ENCODE peak calls at places on chromosomes 6 and 20, in six cellular contexts. One of them, this sample, is unnamed. For H3K4me1, the result is how much of the 10 kb centered on the place peaks cover.

GRCh38 chr6:133641111-133641510 is 247.8 kb upstream of the TCF21 start:
- DNase-seq in CD8-positive, alpha-beta T cell: no peak
- DNase-seq in adrenal gland: no peak
- DNase-seq in naive thymus-derived CD4-positive, alpha-beta T cell: no peak
- DNase-seq in stomach: no peak
- DNase-seq in uterus: no peak
- DNase-seq in this sample: no peak

GRCh38 chr6:25248100-25248499 is 31.1 kb upstream of the CARMIL1 start:
- DNase-seq in CD8-positive, alpha-beta T cell: no peak
- DNase-seq in adrenal gland: no peak
- DNase-seq in naive thymus-derived CD4-positive, alpha-beta T cell: no peak
- DNase-seq in stomach: no peak
- DNase-seq in uterus: no peak
- DNase-seq in this sample: no peak

GRCh38 chr20:22578221-22579118 is 5.9 kb downstream of the FOXA2 start:
- DNase-seq in CD8-positive, alpha-beta T cell: no peak
- DNase-seq in adrenal gland: no peak
- DNase-seq in naive thymus-derived CD4-positive, alpha-beta T cell: no peak
- DNase-seq in stomach: peak
- DNase-seq in uterus: no peak
- DNase-seq in this sample: no peak

GRCh38 chr6:144343736-144344428 is 58.7 kb downstream of the UTRN start:
- DNase-seq in CD8-positive, alpha-beta T cell: peak
- DNase-seq in adrenal gland: no peak
- DNase-seq in naive thymus-derived CD4-positive, alpha-beta T cell: peak
- DNase-seq in stomach: peak
- DNase-seq in uterus: no peak
- DNase-seq in this sample: no peak

GRCh38 chr6:142275146-142276006 is 26.4 kb upstream of the ADGRG6 start:
- DNase-seq in CD8-positive, alpha-beta T cell: no peak
- DNase-seq in adrenal gland: no peak
- DNase-seq in naive thymus-derived CD4-positive, alpha-beta T cell: no peak
- DNase-seq in stomach: no peak
- DNase-seq in uterus: no peak
- DNase-seq in this sample: no peak

GRCh38 chr6:153129873-153130514 is 1.1 kb downstream of the RGS17 start:
- DNase-seq in CD8-positive, alpha-beta T cell: no peak
- DNase-seq in adrenal gland: no peak
- DNase-seq in naive thymus-derived CD4-positive, alpha-beta T cell: no peak
- DNase-seq in stomach: no peak
- DNase-seq in uterus: no peak
- DNase-seq in this sample: no peak

GRCh38 chr6:570812-571211 is 86.1 kb downstream of the HUS1B start:
- DNase-seq in CD8-positive, alpha-beta T cell: no peak
- DNase-seq in adrenal gland: no peak
- DNase-seq in naive thymus-derived CD4-positive, alpha-beta T cell: no peak
- DNase-seq in stomach: no peak
- DNase-seq in uterus: no peak
- DNase-seq in this sample: no peak

GRCh38 chr6:36387440-36388303 is at the start of gene ETV7:
- DNase-seq in CD8-positive, alpha-beta T cell: peak
- DNase-seq in adrenal gland: peak
- DNase-seq in naive thymus-derived CD4-positive, alpha-beta T cell: peak
- DNase-seq in stomach: peak
- DNase-seq in uterus: peak
- DNase-seq in this sample: peak

GRCh38 chr6:12132351-12133222 is 120.5 kb downstream of the HIVEP1 start:
- DNase-seq in CD8-positive, alpha-beta T cell: no peak
- DNase-seq in adrenal gland: no peak
- DNase-seq in naive thymus-derived CD4-positive, alpha-beta T cell: no peak
- DNase-seq in stomach: no peak
- DNase-seq in uterus: no peak
- DNase-seq in this sample: no peak

GRCh38 chr6:26536571-26537159 is 1.5 kb upstream of the HMGN4 start:
- DNase-seq in CD8-positive, alpha-beta T cell: peak
- DNase-seq in adrenal gland: peak
- DNase-seq in naive thymus-derived CD4-positive, alpha-beta T cell: peak
- DNase-seq in stomach: no peak
- DNase-seq in uterus: peak
- DNase-seq in this sample: peak

GRCh38 chr20:2381303-2381702 is 602 bp downstream of the TGM6 start:
- DNase-seq in CD8-positive, alpha-beta T cell: no peak
- DNase-seq in adrenal gland: no peak
- DNase-seq in naive thymus-derived CD4-positive, alpha-beta T cell: no peak
- DNase-seq in stomach: no peak
- DNase-seq in uterus: no peak
- DNase-seq in this sample: no peak

GRCh38 chr6:84967389-84967788 is 203.0 kb upstream of the TBX18 start:
- DNase-seq in CD8-positive, alpha-beta T cell: no peak
- DNase-seq in adrenal gland: peak
- DNase-seq in naive thymus-derived CD4-positive, alpha-beta T cell: no peak
- DNase-seq in stomach: no peak
- DNase-seq in uterus: no peak
- DNase-seq in this sample: no peak

GRCh38 chr20:37475258-37475657 is 45.8 kb upstream of the NNAT start:
- DNase-seq in CD8-positive, alpha-beta T cell: no peak
- DNase-seq in adrenal gland: no peak
- DNase-seq in naive thymus-derived CD4-positive, alpha-beta T cell: no peak
- DNase-seq in stomach: no peak
- DNase-seq in uterus: no peak
- DNase-seq in this sample: no peak

GRCh38 chr6:75481394-75481793 is 12.2 kb downstream of the FILIP1 start:
- DNase-seq in CD8-positive, alpha-beta T cell: no peak
- DNase-seq in adrenal gland: no peak
- DNase-seq in naive thymus-derived CD4-positive, alpha-beta T cell: no peak
- DNase-seq in stomach: no peak
- DNase-seq in uterus: no peak
- DNase-seq in this sample: no peak

GRCh38 chr6:113719545-113719944 is 137.6 kb upstream of the MARCKS start:
- DNase-seq in CD8-positive, alpha-beta T cell: no peak
- DNase-seq in adrenal gland: no peak
- DNase-seq in naive thymus-derived CD4-positive, alpha-beta T cell: no peak
- DNase-seq in stomach: no peak
- DNase-seq in uterus: no peak
- DNase-seq in this sample: no peak

GRCh38 chr6:7887278-7887991 is 23.2 kb downstream of the TXNDC5 start:
- DNase-seq in CD8-positive, alpha-beta T cell: no peak
- DNase-seq in adrenal gland: no peak
- DNase-seq in naive thymus-derived CD4-positive, alpha-beta T cell: no peak
- DNase-seq in stomach: no peak
- DNase-seq in uterus: no peak
- DNase-seq in this sample: no peak

GRCh38 chr6:113434641-113435040 is 422.5 kb upstream of the MARCKS start:
- DNase-seq in CD8-positive, alpha-beta T cell: no peak
- DNase-seq in adrenal gland: no peak
- DNase-seq in naive thymus-derived CD4-positive, alpha-beta T cell: no peak
- DNase-seq in stomach: no peak
- DNase-seq in uterus: no peak
- DNase-seq in this sample: no peak

GRCh38 chr6:33742092-33742491 is 4.6 kb downstream of the IP6K3 start:
- DNase-seq in CD8-positive, alpha-beta T cell: no peak
- DNase-seq in adrenal gland: no peak
- DNase-seq in naive thymus-derived CD4-positive, alpha-beta T cell: no peak
- DNase-seq in stomach: no peak
- DNase-seq in uterus: peak
- DNase-seq in this sample: no peak

GRCh38 chr6:19472850-19473249 is 364.3 kb upstream of the ID4 start:
- DNase-seq in CD8-positive, alpha-beta T cell: no peak
- DNase-seq in adrenal gland: no peak
- DNase-seq in naive thymus-derived CD4-positive, alpha-beta T cell: no peak
- DNase-seq in stomach: no peak
- DNase-seq in uterus: no peak
- DNase-seq in this sample: no peak

GRCh38 chr6:17719323-17720041 is 12.8 kb upstream of the NUP153 start:
- DNase-seq in CD8-positive, alpha-beta T cell: no peak
- DNase-seq in adrenal gland: no peak
- DNase-seq in naive thymus-derived CD4-positive, alpha-beta T cell: no peak
- DNase-seq in stomach: no peak
- DNase-seq in uterus: no peak
- DNase-seq in this sample: no peak

GRCh38 chr6:56752009-56752408 is 109.3 kb upstream of the DST start:
- DNase-seq in CD8-positive, alpha-beta T cell: no peak
- DNase-seq in adrenal gland: no peak
- DNase-seq in naive thymus-derived CD4-positive, alpha-beta T cell: no peak
- DNase-seq in stomach: no peak
- DNase-seq in uterus: no peak
- DNase-seq in this sample: peak

GRCh38 chr20:48791666-48792071 is 36.1 kb downstream of the PREX1 start:
- DNase-seq in CD8-positive, alpha-beta T cell: no peak
- DNase-seq in adrenal gland: no peak
- DNase-seq in naive thymus-derived CD4-positive, alpha-beta T cell: no peak
- DNase-seq in stomach: no peak
- DNase-seq in uterus: no peak
- DNase-seq in this sample: no peak

GRCh38 chr6:132300323-132300949 is 100.8 kb downstream of the MOXD1 start:
- DNase-seq in CD8-positive, alpha-beta T cell: no peak
- DNase-seq in adrenal gland: peak
- DNase-seq in naive thymus-derived CD4-positive, alpha-beta T cell: no peak
- DNase-seq in stomach: peak
- DNase-seq in uterus: no peak
- DNase-seq in this sample: peak

GRCh38 chr20:29876911-29877285 is 1380.6 kb upstream of the DEFB115 start:
- DNase-seq in CD8-positive, alpha-beta T cell: no peak
- DNase-seq in adrenal gland: no peak
- DNase-seq in naive thymus-derived CD4-positive, alpha-beta T cell: no peak
- DNase-seq in stomach: no peak
- DNase-seq in uterus: no peak
- DNase-seq in this sample: no peak

GRCh38 chr6:161947371-161947770 is 673.5 kb upstream of the AGPAT4 start:
- DNase-seq in CD8-positive, alpha-beta T cell: no peak
- DNase-seq in adrenal gland: no peak
- DNase-seq in naive thymus-derived CD4-positive, alpha-beta T cell: no peak
- DNase-seq in stomach: no peak
- DNase-seq in uterus: no peak
- DNase-seq in this sample: no peak

GRCh38 chr6:43974643-43975235 is 152.5 kb downstream of the MRPL14 start:
- DNase-seq in CD8-positive, alpha-beta T cell: no peak
- DNase-seq in adrenal gland: no peak
- DNase-seq in naive thymus-derived CD4-positive, alpha-beta T cell: no peak
- DNase-seq in stomach: no peak
- DNase-seq in uterus: no peak
- DNase-seq in this sample: no peak

GRCh38 chr6:101824551-101825345 is 431.2 kb downstream of the GRIK2 start:
- DNase-seq in CD8-positive, alpha-beta T cell: no peak
- DNase-seq in adrenal gland: no peak
- DNase-seq in naive thymus-derived CD4-positive, alpha-beta T cell: no peak
- DNase-seq in stomach: no peak
- DNase-seq in uterus: no peak
- DNase-seq in this sample: no peak

GRCh38 chr6:4962905-4963304 is 40.9 kb downstream of the RPP40 start:
- DNase-seq in CD8-positive, alpha-beta T cell: no peak
- DNase-seq in adrenal gland: no peak
- DNase-seq in naive thymus-derived CD4-positive, alpha-beta T cell: no peak
- DNase-seq in stomach: no peak
- DNase-seq in uterus: no peak
- DNase-seq in this sample: no peak

GRCh38 chr6:157436200-157436943 is 55.4 kb downstream of the ZDHHC14 start:
- DNase-seq in CD8-positive, alpha-beta T cell: no peak
- DNase-seq in adrenal gland: no peak
- DNase-seq in naive thymus-derived CD4-positive, alpha-beta T cell: no peak
- DNase-seq in stomach: no peak
- DNase-seq in uterus: no peak
- DNase-seq in this sample: no peak

GRCh38 chr6:165663283-165663735 is 268 bp upstream of the PDE10A start:
- DNase-seq in CD8-positive, alpha-beta T cell: no peak
- DNase-seq in adrenal gland: peak
- DNase-seq in naive thymus-derived CD4-positive, alpha-beta T cell: no peak
- DNase-seq in stomach: no peak
- DNase-seq in uterus: peak
- DNase-seq in this sample: peak
- H3K4me1 ChIP-seq in CD8-positive, alpha-beta T cell: under half
- H3K4me1 ChIP-seq in adrenal gland: under half
- H3K4me1 ChIP-seq in naive thymus-derived CD4-positive, alpha-beta T cell: under half
- H3K4me1 ChIP-seq in stomach: under half
- H3K4me1 ChIP-seq in uterus: under half
- H3K4me1 ChIP-seq in this sample: under half

GRCh38 chr20:58803533-58803932 is 47.2 kb downstream of the GNAS-AS1 start:
- DNase-seq in CD8-positive, alpha-beta T cell: no peak
- DNase-seq in adrenal gland: no peak
- DNase-seq in naive thymus-derived CD4-positive, alpha-beta T cell: no peak
- DNase-seq in stomach: no peak
- DNase-seq in uterus: no peak
- DNase-seq in this sample: no peak
- H3K27ac ChIP-seq in CD8-positive, alpha-beta T cell: no peak
- H3K27ac ChIP-seq in adrenal gland: no peak
- H3K27ac ChIP-seq in naive thymus-derived CD4-positive, alpha-beta T cell: no peak
- H3K27ac ChIP-seq in stomach: no peak
- H3K27ac ChIP-seq in uterus: no peak
- H3K27ac ChIP-seq in this sample: no peak

DNA sequence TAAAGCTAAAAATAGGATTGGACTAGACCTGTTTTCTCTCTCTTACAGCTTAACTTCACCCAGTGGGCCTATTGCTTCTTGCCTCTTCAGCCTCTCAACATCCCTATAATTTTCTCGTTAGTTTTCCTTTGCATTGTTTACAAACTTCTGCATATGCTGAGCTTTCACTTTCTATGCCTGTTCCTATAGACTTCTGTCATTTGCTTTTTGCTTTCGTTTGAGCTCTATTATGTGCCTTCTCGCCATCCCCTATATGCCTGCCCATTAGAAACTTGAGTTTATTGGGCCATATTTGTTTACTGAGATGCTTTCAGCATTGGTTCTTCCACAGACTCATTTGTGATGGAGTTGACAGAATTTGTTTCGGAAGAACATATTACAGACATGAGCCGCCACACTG is 40.9 kb downstream of the NCOA7 start:
- DNase-seq in CD8-positive, alpha-beta T cell: no peak
- DNase-seq in adrenal gland: no peak
- DNase-seq in naive thymus-derived CD4-positive, alpha-beta T cell: peak
- DNase-seq in stomach: no peak
- DNase-seq in uterus: no peak
- DNase-seq in this sample: no peak
- H3K4me1 ChIP-seq in CD8-positive, alpha-beta T cell: under half
- H3K4me1 ChIP-seq in adrenal gland: under half
- H3K4me1 ChIP-seq in naive thymus-derived CD4-positive, alpha-beta T cell: under half
- H3K4me1 ChIP-seq in stomach: half or more
- H3K4me1 ChIP-seq in uterus: under half
- H3K4me1 ChIP-seq in this sample: under half

GRCh38 chr20:50096237-50096636 is 16.7 kb downstream of the UBE2V1 start:
- DNase-seq in CD8-positive, alpha-beta T cell: no peak
- DNase-seq in adrenal gland: no peak
- DNase-seq in naive thymus-derived CD4-positive, alpha-beta T cell: no peak
- DNase-seq in stomach: no peak
- DNase-seq in uterus: no peak
- DNase-seq in this sample: no peak

GRCh38 chr20:50098259-50098658 is 14.7 kb downstream of the UBE2V1 start:
- DNase-seq in CD8-positive, alpha-beta T cell: no peak
- DNase-seq in adrenal gland: no peak
- DNase-seq in naive thymus-derived CD4-positive, alpha-beta T cell: no peak
- DNase-seq in stomach: no peak
- DNase-seq in uterus: no peak
- DNase-seq in this sample: no peak

GRCh38 chr20:50093240-50093639 is 19.7 kb downstream of the UBE2V1 start:
- DNase-seq in CD8-positive, alpha-beta T cell: no peak
- DNase-seq in adrenal gland: no peak
- DNase-seq in naive thymus-derived CD4-positive, alpha-beta T cell: no peak
- DNase-seq in stomach: no peak
- DNase-seq in uterus: no peak
- DNase-seq in this sample: no peak

GRCh38 chr20:50094522-50094921 is 18.4 kb downstream of the UBE2V1 start:
- DNase-seq in CD8-positive, alpha-beta T cell: no peak
- DNase-seq in adrenal gland: no peak
- DNase-seq in naive thymus-derived CD4-positive, alpha-beta T cell: no peak
- DNase-seq in stomach: no peak
- DNase-seq in uterus: no peak
- DNase-seq in this sample: no peak

GRCh38 chr20:50095476-50096078 is 17.4 kb downstream of the UBE2V1 start:
- DNase-seq in CD8-positive, alpha-beta T cell: no peak
- DNase-seq in adrenal gland: no peak
- DNase-seq in naive thymus-derived CD4-positive, alpha-beta T cell: no peak
- DNase-seq in stomach: no peak
- DNase-seq in uterus: no peak
- DNase-seq in this sample: no peak
- H3K27ac ChIP-seq in CD8-positive, alpha-beta T cell: no peak
- H3K27ac ChIP-seq in adrenal gland: no peak
- H3K27ac ChIP-seq in naive thymus-derived CD4-positive, alpha-beta T cell: no peak
- H3K27ac ChIP-seq in stomach: no peak
- H3K27ac ChIP-seq in uterus: no peak
- H3K27ac ChIP-seq in this sample: no peak

This sample was measured in SJSA1.